ENCODE peak calls at places on chromosomes 3 and 15, in five cellular contexts. K is HCT116, R is A549, O is K562, A is HepG2. E is an unnamed sample.

GRCh38 chr3:42667096-42667522 is 13.6 kb downstream of the ZBTB47 start:
- DNase-seq in K (no peak), R (no peak), O (no peak), A (no peak), E (no peak)

GRCh38 chr15:61974759-61975158 is 85.5 kb downstream of the VPS13C start:
- DNase-seq in K (peak; percentile 8), R (no peak), O (no peak), A (no peak), E (no peak)

GRCh38 chr3:122246214-122246613 is 62.7 kb downstream of the CASR start:
- DNase-seq in K (no peak), R (no peak), O (no peak), A (no peak), E (no peak)

GRCh38 chr15:48432688-48433087 is 101.5 kb downstream of the DUT start:
- DNase-seq in K (no peak), R (no peak), O (no peak), A (peak; percentile 57), E (no peak)

GRCh38 chr3:43090238-43090637 is 15.6 kb downstream of the POMGNT2 start:
- DNase-seq in K (no peak), R (no peak), O (no peak), A (no peak), E (no peak)

GRCh38 chr3:50230106-50230832 is 5.7 kb upstream of the GNAI2 start:
- DNase-seq in K (no peak), R (no peak), O (no peak), A (no peak), E (no peak)

GRCh38 chr3:34185301-34185700 is 386.9 kb downstream of the PDCD6IP start:
- DNase-seq in K (no peak), R (no peak), O (no peak), A (no peak), E (no peak)

GRCh38 chr3:19934098-19934566 is at the start of gene EFHB:
- DNase-seq in K (peak; percentile 39), R (peak; percentile 75), O (peak; percentile 82), A (peak; percentile 39), E (peak; percentile 96)

GRCh38 chr3:69297525-69297924 is 88.4 kb downstream of the FRMD4B start:
- DNase-seq in K (no peak), R (no peak), O (no peak), A (no peak), E (no peak)

GRCh38 chr3:52650437-52650836 is 35.3 kb downstream of the PBRM1 start:
- DNase-seq in K (no peak), R (no peak), O (peak; percentile 11), A (no peak), E (no peak)

GRCh38 chr3:191307341-191307740 is 21.9 kb upstream of the CCDC50 start:
- DNase-seq in K (no peak), R (no peak), O (no peak), A (no peak), E (no peak)

GRCh38 chr15:57732526-57733331 is 26.2 kb downstream of the POLR2M start:
- DNase-seq in K (peak; percentile 48), R (peak; percentile 64), O (peak; percentile 56), A (peak; percentile 49), E (peak; percentile 89)

GRCh38 chr3:104907507-104907906 is 459.2 kb upstream of the ALCAM start:
- DNase-seq in K (no peak), R (no peak), O (no peak), A (no peak), E (no peak)

GRCh38 chr3:143727391-143727790 is 120.9 kb downstream of the SLC9A9 start:
- DNase-seq in K (no peak), R (no peak), O (no peak), A (no peak), E (no peak)

GRCh38 chr3:151835751-151836550 is 22.0 kb downstream of the AADAC start:
- DNase-seq in K (no peak), R (peak; percentile 41), O (no peak), A (no peak), E (peak; percentile 13)

GRCh38 chr15:42220216-42220615 is 12.1 kb upstream of the VPS39 start:
- DNase-seq in K (no peak), R (no peak), O (no peak), A (no peak), E (no peak)

GRCh38 chr3:73094127-73094526 is 32.7 kb downstream of the EBLN2 start:
- DNase-seq in K (peak; percentile 34), R (peak; percentile 58), O (peak; percentile 68), A (peak; percentile 23), E (peak; percentile 44)

GRCh38 chr15:64774556-64775523 is 549 bp downstream of the RBPMS2 start:
- DNase-seq in K (no peak), R (peak; percentile 33), O (no peak), A (no peak), E (peak; percentile 45)

GRCh38 chr3:196280689-196281463 is 6.7 kb downstream of the PCYT1A start:
- DNase-seq in K (no peak), R (no peak), O (no peak), A (no peak), E (no peak)

GRCh38 chr15:83516935-83517334 is 69.8 kb downstream of the SH3GL3 start:
- DNase-seq in K (no peak), R (no peak), O (peak; percentile 38), A (no peak), E (no peak)

GRCh38 chr3:195929452-195929851 is 21.1 kb upstream of the TNK2 start:
- DNase-seq in K (no peak), R (no peak), O (no peak), A (peak; percentile 12), E (peak; percentile 42)

GRCh38 chr15:62757535-62757934 is 285.0 kb upstream of the TPM1 start:
- DNase-seq in K (no peak), R (no peak), O (no peak), A (no peak), E (no peak)

GRCh38 chr15:71296032-71296686 is 180.9 kb downstream of the THSD4 start:
- DNase-seq in K (peak; percentile 91), R (peak; percentile 94), O (no peak), A (no peak), E (no peak)

GRCh38 chr3:117637666-117638065 is 928.1 kb downstream of the TUSC7 start:
- DNase-seq in K (no peak), R (no peak), O (no peak), A (no peak), E (no peak)

DNA sequence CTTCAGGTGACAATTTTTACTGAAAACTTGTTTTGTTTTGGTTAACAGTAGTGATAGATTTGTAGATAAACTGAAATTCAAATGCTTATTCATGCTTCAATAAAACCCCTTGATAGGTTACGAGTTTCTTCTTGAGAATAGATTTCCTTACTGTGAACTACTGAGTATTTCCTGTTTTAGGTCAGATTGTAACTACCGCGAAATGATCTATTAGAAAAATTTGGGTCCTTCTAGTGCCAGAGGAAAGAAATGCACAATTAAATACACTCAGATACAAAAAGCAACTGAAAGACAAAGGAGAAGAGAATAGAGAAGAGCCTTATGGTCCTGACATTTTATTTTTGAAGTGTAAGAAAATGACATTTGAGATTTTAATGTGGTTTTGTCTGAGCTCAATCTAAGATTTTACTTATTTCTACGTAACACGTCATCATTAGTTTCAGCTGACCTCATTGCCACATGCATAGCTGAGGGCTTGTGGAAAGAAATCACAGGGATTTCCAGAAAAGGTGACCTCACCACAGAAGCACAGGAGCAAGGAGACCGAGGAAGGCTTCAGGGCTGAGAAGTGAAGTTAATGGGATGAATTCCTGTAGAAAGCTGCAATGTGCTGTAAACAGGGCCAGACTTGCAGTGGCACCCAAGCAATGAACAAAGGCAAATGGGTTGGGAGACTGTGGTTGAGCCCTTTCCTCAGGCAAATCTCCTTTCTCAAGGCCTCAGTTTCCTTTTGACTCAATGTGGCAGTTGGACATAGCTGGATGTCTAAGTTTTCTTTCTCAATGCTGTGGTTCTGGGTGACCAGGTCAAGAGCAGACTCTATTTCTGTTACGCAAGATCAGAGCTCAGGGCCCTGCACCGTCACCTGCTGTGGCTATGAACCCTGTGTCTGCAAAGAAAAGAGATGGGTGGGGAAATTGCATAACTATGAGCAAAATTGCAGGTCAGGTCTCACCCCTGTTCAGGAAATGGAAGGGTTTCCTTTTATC is 252.0 kb upstream of the TBL1XR1 start:
- DNase-seq in K (no peak), R (no peak), O (no peak), A (peak; percentile 58), E (no peak)
- H3K4me2 ChIP-seq in K (no peak overlapping the region), R (no peak overlapping the region), O (no peak overlapping the region), A (peak overlapping the region; percentile 46), E (no peak overlapping the region)

DNA sequence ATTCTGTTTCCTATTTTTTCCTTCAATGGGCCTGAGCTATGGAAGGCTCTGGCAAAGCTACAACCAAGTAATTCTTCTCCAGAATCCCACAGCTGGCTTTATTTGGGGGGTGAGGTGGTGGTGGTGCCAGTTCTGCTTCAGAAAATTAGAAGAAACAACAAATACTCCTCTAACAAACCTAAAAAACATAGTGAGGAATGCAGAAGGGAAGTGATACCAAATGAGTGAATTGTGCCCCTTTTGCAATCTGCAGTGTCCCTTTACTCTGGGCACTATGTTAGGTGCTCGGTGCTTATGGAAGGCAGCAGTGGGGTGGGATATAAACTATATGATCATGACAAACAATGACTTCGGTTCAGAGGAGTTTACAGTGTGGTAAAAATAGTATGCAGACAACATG is 90.4 kb upstream of the ROPN1 start:
- DNase-seq in K (no peak), R (no peak), O (no peak), A (no peak), E (no peak)
- TF ChIP-seq REST in K (no peak), R (no peak), O (no peak), A (no peak), E (no peak)

DNA sequence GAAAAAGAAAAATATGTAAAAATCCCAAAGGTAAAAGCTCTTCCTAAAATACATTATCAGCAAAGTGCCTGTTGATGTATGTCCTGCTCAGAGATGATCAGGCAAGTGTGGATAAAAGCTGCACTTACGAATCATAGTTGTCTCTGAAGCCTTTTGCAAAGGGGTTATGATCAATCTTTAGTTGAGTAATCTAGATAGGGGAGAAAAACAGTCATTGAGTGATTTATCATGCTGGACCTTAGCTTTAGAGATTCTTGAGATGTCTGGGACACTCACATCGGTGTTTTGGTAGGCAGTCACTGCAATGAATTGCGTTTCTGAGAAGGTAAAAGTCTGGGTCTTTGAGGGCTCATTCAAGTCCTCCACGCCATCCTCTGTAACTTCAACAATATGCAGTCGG is 3.7 kb downstream of the EOMES start:
- DNase-seq in K (no peak), R (no peak), O (no peak), A (no peak), E (peak; percentile 15)
- H3K4me2 ChIP-seq in K (no peak overlapping the region), R (no peak overlapping the region), O (no peak overlapping the region), A (no peak overlapping the region), E (peak overlapping the region; percentile 90)

DNA sequence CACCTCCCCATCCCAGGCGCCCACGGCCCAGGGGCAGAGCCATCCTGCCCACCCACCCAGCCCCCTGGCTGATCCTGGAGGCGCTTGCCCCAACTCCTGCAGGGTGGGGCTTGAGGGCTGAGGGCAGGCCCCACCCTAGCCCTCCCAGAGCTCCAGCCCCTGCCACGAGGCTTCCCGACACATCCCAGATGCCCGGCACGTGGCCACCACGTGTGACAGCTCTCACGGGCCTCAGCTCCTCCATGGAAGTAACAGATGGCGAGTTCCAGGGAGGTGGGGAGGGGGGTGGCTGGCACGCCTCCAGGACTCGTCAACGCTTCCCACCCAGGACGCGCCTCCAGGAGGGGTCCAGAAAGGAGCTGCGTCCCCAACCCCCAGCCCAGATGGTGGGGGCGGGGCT is 29.1 kb downstream of the PLXND1 start:
- DNase-seq in K (no peak), R (no peak), O (no peak), A (no peak), E (no peak)
- TF ChIP-seq REST in K (no peak), R (no peak), O (no peak), A (no peak), E (no peak)

E was measured in GM23338.